ENCODE peak calls at places on chromosomes 12 and 14, in nine cellular contexts. One of them, this sample, is unnamed.

GRCh38 chr12:124408822-124409517 is 114.1 kb downstream of the RFLNA start:
- DNase-seq in DMS153: no peak
- DNase-seq in stimulated activated CD4-positive, alpha-beta T cell treated with anti-CD3 and anti-CD28 coated beads, Interleukin-4, amount 100 ng/mL, for 1 hour: no peak
- DNase-seq in choroid plexus epithelial cell: no peak
- DNase-seq in endothelial cell: no peak
- DNase-seq in DMS53: peak
- DNase-seq in GM13977: no peak
- DNase-seq in ecto neural progenitor cell: no peak
- DNase-seq in left cardiac atrium: no peak
- DNase-seq in this sample: no peak

GRCh38 chr14:74973003-74973614 is 17.7 kb upstream of the PGF start:
- DNase-seq in GM13977: no peak
- DNase-seq in DMS153: peak
- DNase-seq in endothelial cell: peak
- DNase-seq in ecto neural progenitor cell: no peak
- DNase-seq in DMS53: peak
- DNase-seq in left cardiac atrium: peak
- DNase-seq in stimulated activated CD4-positive, alpha-beta T cell treated with anti-CD3 and anti-CD28 coated beads, Interleukin-4, amount 100 ng/mL, for 1 hour: peak
- DNase-seq in choroid plexus epithelial cell: peak
- DNase-seq in this sample: peak

GRCh38 chr14:34981743-34982420 is 910 bp upstream of the SRP54 start:
- DNase-seq in left cardiac atrium: no peak
- DNase-seq in choroid plexus epithelial cell: peak
- DNase-seq in endothelial cell: peak
- DNase-seq in stimulated activated CD4-positive, alpha-beta T cell treated with anti-CD3 and anti-CD28 coated beads, Interleukin-4, amount 100 ng/mL, for 1 hour: peak
- DNase-seq in DMS153: peak
- DNase-seq in GM13977: no peak
- DNase-seq in ecto neural progenitor cell: no peak
- DNase-seq in DMS53: peak
- DNase-seq in this sample: peak

GRCh38 chr12:93375906-93376305 is 1.8 kb upstream of the NUDT4 start:
- DNase-seq in stimulated activated CD4-positive, alpha-beta T cell treated with anti-CD3 and anti-CD28 coated beads, Interleukin-4, amount 100 ng/mL, for 1 hour: no peak
- DNase-seq in ecto neural progenitor cell: no peak
- DNase-seq in DMS53: no peak
- DNase-seq in left cardiac atrium: no peak
- DNase-seq in choroid plexus epithelial cell: no peak
- DNase-seq in DMS153: no peak
- DNase-seq in GM13977: no peak
- DNase-seq in endothelial cell: no peak
- DNase-seq in this sample: no peak

GRCh38 chr12:25328082-25328712 is 77.5 kb upstream of the KRAS start:
- DNase-seq in left cardiac atrium: no peak
- DNase-seq in stimulated activated CD4-positive, alpha-beta T cell treated with anti-CD3 and anti-CD28 coated beads, Interleukin-4, amount 100 ng/mL, for 1 hour: no peak
- DNase-seq in DMS53: peak
- DNase-seq in GM13977: no peak
- DNase-seq in DMS153: peak
- DNase-seq in endothelial cell: no peak
- DNase-seq in ecto neural progenitor cell: no peak
- DNase-seq in choroid plexus epithelial cell: peak
- DNase-seq in this sample: no peak

GRCh38 chr14:25696176-25696575 is 646.2 kb upstream of the STXBP6 start:
- DNase-seq in DMS53: no peak
- DNase-seq in left cardiac atrium: no peak
- DNase-seq in ecto neural progenitor cell: no peak
- DNase-seq in choroid plexus epithelial cell: no peak
- DNase-seq in endothelial cell: no peak
- DNase-seq in stimulated activated CD4-positive, alpha-beta T cell treated with anti-CD3 and anti-CD28 coated beads, Interleukin-4, amount 100 ng/mL, for 1 hour: no peak
- DNase-seq in GM13977: no peak
- DNase-seq in DMS153: no peak
- DNase-seq in this sample: no peak

GRCh38 chr12:120067084-120067869 is 49.3 kb downstream of the RAB35 start:
- DNase-seq in DMS153: peak
- DNase-seq in choroid plexus epithelial cell: no peak
- DNase-seq in stimulated activated CD4-positive, alpha-beta T cell treated with anti-CD3 and anti-CD28 coated beads, Interleukin-4, amount 100 ng/mL, for 1 hour: no peak
- DNase-seq in left cardiac atrium: no peak
- DNase-seq in endothelial cell: no peak
- DNase-seq in DMS53: peak
- DNase-seq in ecto neural progenitor cell: no peak
- DNase-seq in GM13977: no peak
- DNase-seq in this sample: no peak

GRCh38 chr12:32765906-32766305 is 10.2 kb upstream of the YARS2 start:
- DNase-seq in stimulated activated CD4-positive, alpha-beta T cell treated with anti-CD3 and anti-CD28 coated beads, Interleukin-4, amount 100 ng/mL, for 1 hour: no peak
- DNase-seq in choroid plexus epithelial cell: peak
- DNase-seq in ecto neural progenitor cell: no peak
- DNase-seq in DMS153: no peak
- DNase-seq in left cardiac atrium: no peak
- DNase-seq in endothelial cell: no peak
- DNase-seq in GM13977: no peak
- DNase-seq in DMS53: no peak
- DNase-seq in this sample: no peak

GRCh38 chr14:104751539-104752337 is 1.2 kb upstream of the SIVA1 start:
- DNase-seq in left cardiac atrium: no peak
- DNase-seq in stimulated activated CD4-positive, alpha-beta T cell treated with anti-CD3 and anti-CD28 coated beads, Interleukin-4, amount 100 ng/mL, for 1 hour: no peak
- DNase-seq in ecto neural progenitor cell: no peak
- DNase-seq in endothelial cell: no peak
- DNase-seq in DMS53: no peak
- DNase-seq in choroid plexus epithelial cell: no peak
- DNase-seq in GM13977: no peak
- DNase-seq in DMS153: no peak
- DNase-seq in this sample: no peak

GRCh38 chr14:65879218-65880009 is 466.9 kb downstream of the FUT8 start:
- DNase-seq in DMS53: peak
- DNase-seq in endothelial cell: no peak
- DNase-seq in GM13977: no peak
- DNase-seq in choroid plexus epithelial cell: peak
- DNase-seq in stimulated activated CD4-positive, alpha-beta T cell treated with anti-CD3 and anti-CD28 coated beads, Interleukin-4, amount 100 ng/mL, for 1 hour: no peak
- DNase-seq in ecto neural progenitor cell: no peak
- DNase-seq in DMS153: no peak
- DNase-seq in left cardiac atrium: no peak
- DNase-seq in this sample: no peak

GRCh38 chr12:94769040-94769420 is 118.7 kb upstream of the TMCC3 start:
- DNase-seq in choroid plexus epithelial cell: peak
- DNase-seq in left cardiac atrium: no peak
- DNase-seq in endothelial cell: no peak
- DNase-seq in GM13977: peak
- DNase-seq in DMS53: no peak
- DNase-seq in stimulated activated CD4-positive, alpha-beta T cell treated with anti-CD3 and anti-CD28 coated beads, Interleukin-4, amount 100 ng/mL, for 1 hour: no peak
- DNase-seq in DMS153: no peak
- DNase-seq in ecto neural progenitor cell: no peak
- DNase-seq in this sample: no peak

GRCh38 chr12:12582895-12583303 is 20.2 kb upstream of the DUSP16 start:
- DNase-seq in ecto neural progenitor cell: no peak
- DNase-seq in DMS153: no peak
- DNase-seq in choroid plexus epithelial cell: peak
- DNase-seq in left cardiac atrium: no peak
- DNase-seq in DMS53: peak
- DNase-seq in stimulated activated CD4-positive, alpha-beta T cell treated with anti-CD3 and anti-CD28 coated beads, Interleukin-4, amount 100 ng/mL, for 1 hour: peak
- DNase-seq in endothelial cell: no peak
- DNase-seq in GM13977: peak
- DNase-seq in this sample: peak

GRCh38 chr14:99590746-99591555 is 13.1 kb downstream of the CCDC85C start:
- DNase-seq in DMS53: peak
- DNase-seq in stimulated activated CD4-positive, alpha-beta T cell treated with anti-CD3 and anti-CD28 coated beads, Interleukin-4, amount 100 ng/mL, for 1 hour: no peak
- DNase-seq in left cardiac atrium: no peak
- DNase-seq in endothelial cell: no peak
- DNase-seq in ecto neural progenitor cell: no peak
- DNase-seq in GM13977: no peak
- DNase-seq in DMS153: no peak
- DNase-seq in choroid plexus epithelial cell: peak
- DNase-seq in this sample: no peak

GRCh38 chr14:35386673-35387125 is 17.9 kb downstream of the NFKBIA start:
- DNase-seq in GM13977: no peak
- DNase-seq in left cardiac atrium: no peak
- DNase-seq in ecto neural progenitor cell: no peak
- DNase-seq in stimulated activated CD4-positive, alpha-beta T cell treated with anti-CD3 and anti-CD28 coated beads, Interleukin-4, amount 100 ng/mL, for 1 hour: no peak
- DNase-seq in endothelial cell: no peak
- DNase-seq in DMS53: peak
- DNase-seq in choroid plexus epithelial cell: peak
- DNase-seq in DMS153: no peak
- DNase-seq in this sample: no peak

GRCh38 chr12:132490481-132491348 is 764 bp downstream of the FBRSL1 start:
- DNase-seq in GM13977: no peak
- DNase-seq in DMS153: no peak
- DNase-seq in endothelial cell: peak
- DNase-seq in left cardiac atrium: no peak
- DNase-seq in choroid plexus epithelial cell: peak
- DNase-seq in DMS53: peak
- DNase-seq in ecto neural progenitor cell: no peak
- DNase-seq in stimulated activated CD4-positive, alpha-beta T cell treated with anti-CD3 and anti-CD28 coated beads, Interleukin-4, amount 100 ng/mL, for 1 hour: peak
- DNase-seq in this sample: peak

GRCh38 chr14:31945074-31945613 is 132.0 kb upstream of the ARHGAP5 start:
- DNase-seq in stimulated activated CD4-positive, alpha-beta T cell treated with anti-CD3 and anti-CD28 coated beads, Interleukin-4, amount 100 ng/mL, for 1 hour: no peak
- DNase-seq in GM13977: no peak
- DNase-seq in DMS153: peak
- DNase-seq in left cardiac atrium: no peak
- DNase-seq in endothelial cell: no peak
- DNase-seq in choroid plexus epithelial cell: no peak
- DNase-seq in DMS53: peak
- DNase-seq in ecto neural progenitor cell: no peak
- DNase-seq in this sample: no peak

GRCh38 chr14:29222671-29223268 is 456.2 kb downstream of the FOXG1 start:
- DNase-seq in GM13977: no peak
- DNase-seq in choroid plexus epithelial cell: peak
- DNase-seq in left cardiac atrium: no peak
- DNase-seq in ecto neural progenitor cell: no peak
- DNase-seq in endothelial cell: peak
- DNase-seq in DMS53: peak
- DNase-seq in stimulated activated CD4-positive, alpha-beta T cell treated with anti-CD3 and anti-CD28 coated beads, Interleukin-4, amount 100 ng/mL, for 1 hour: no peak
- DNase-seq in DMS153: peak
- DNase-seq in this sample: no peak

GRCh38 chr12:39199371-39199770 is 243.5 kb downstream of the KIF21A start:
- DNase-seq in DMS53: peak
- DNase-seq in left cardiac atrium: no peak
- DNase-seq in choroid plexus epithelial cell: no peak
- DNase-seq in endothelial cell: peak
- DNase-seq in stimulated activated CD4-positive, alpha-beta T cell treated with anti-CD3 and anti-CD28 coated beads, Interleukin-4, amount 100 ng/mL, for 1 hour: no peak
- DNase-seq in GM13977: no peak
- DNase-seq in DMS153: no peak
- DNase-seq in ecto neural progenitor cell: no peak
- DNase-seq in this sample: no peak

GRCh38 chr12:48795550-48796455 is 6.9 kb upstream of the ADCY6 start:
- DNase-seq in endothelial cell: peak
- DNase-seq in stimulated activated CD4-positive, alpha-beta T cell treated with anti-CD3 and anti-CD28 coated beads, Interleukin-4, amount 100 ng/mL, for 1 hour: peak
- DNase-seq in GM13977: peak
- DNase-seq in DMS153: peak
- DNase-seq in choroid plexus epithelial cell: peak
- DNase-seq in DMS53: peak
- DNase-seq in ecto neural progenitor cell: peak
- DNase-seq in left cardiac atrium: peak
- DNase-seq in this sample: peak

GRCh38 chr14:101521306-101521935 is 39.9 kb upstream of the DIO3 start:
- DNase-seq in endothelial cell: no peak
- DNase-seq in DMS53: no peak
- DNase-seq in choroid plexus epithelial cell: no peak
- DNase-seq in ecto neural progenitor cell: no peak
- DNase-seq in GM13977: no peak
- DNase-seq in DMS153: no peak
- DNase-seq in left cardiac atrium: peak
- DNase-seq in stimulated activated CD4-positive, alpha-beta T cell treated with anti-CD3 and anti-CD28 coated beads, Interleukin-4, amount 100 ng/mL, for 1 hour: no peak
- DNase-seq in this sample: no peak

GRCh38 chr12:52041695-52042123 is 9.5 kb upstream of the NR4A1 start:
- DNase-seq in endothelial cell: no peak
- DNase-seq in GM13977: peak
- DNase-seq in ecto neural progenitor cell: no peak
- DNase-seq in stimulated activated CD4-positive, alpha-beta T cell treated with anti-CD3 and anti-CD28 coated beads, Interleukin-4, amount 100 ng/mL, for 1 hour: peak
- DNase-seq in left cardiac atrium: peak
- DNase-seq in DMS53: no peak
- DNase-seq in choroid plexus epithelial cell: peak
- DNase-seq in DMS153: no peak
- DNase-seq in this sample: peak

GRCh38 chr12:131155131-131155530 is 201.4 kb downstream of the ADGRD1 start:
- DNase-seq in stimulated activated CD4-positive, alpha-beta T cell treated with anti-CD3 and anti-CD28 coated beads, Interleukin-4, amount 100 ng/mL, for 1 hour: no peak
- DNase-seq in endothelial cell: no peak
- DNase-seq in ecto neural progenitor cell: no peak
- DNase-seq in DMS153: no peak
- DNase-seq in GM13977: no peak
- DNase-seq in left cardiac atrium: no peak
- DNase-seq in DMS53: no peak
- DNase-seq in choroid plexus epithelial cell: no peak
- DNase-seq in this sample: no peak

GRCh38 chr12:19498099-19498498 is 58.8 kb downstream of the AEBP2 start:
- DNase-seq in choroid plexus epithelial cell: no peak
- DNase-seq in GM13977: no peak
- DNase-seq in stimulated activated CD4-positive, alpha-beta T cell treated with anti-CD3 and anti-CD28 coated beads, Interleukin-4, amount 100 ng/mL, for 1 hour: no peak
- DNase-seq in left cardiac atrium: no peak
- DNase-seq in endothelial cell: no peak
- DNase-seq in DMS53: peak
- DNase-seq in ecto neural progenitor cell: no peak
- DNase-seq in DMS153: no peak
- DNase-seq in this sample: no peak

GRCh38 chr14:99749142-99749541 is 44.1 kb upstream of the EML1 start:
- DNase-seq in endothelial cell: no peak
- DNase-seq in ecto neural progenitor cell: no peak
- DNase-seq in left cardiac atrium: no peak
- DNase-seq in GM13977: no peak
- DNase-seq in stimulated activated CD4-positive, alpha-beta T cell treated with anti-CD3 and anti-CD28 coated beads, Interleukin-4, amount 100 ng/mL, for 1 hour: no peak
- DNase-seq in DMS153: no peak
- DNase-seq in DMS53: peak
- DNase-seq in choroid plexus epithelial cell: no peak
- DNase-seq in this sample: no peak

GRCh38 chr12:78674311-78675085 is 190.1 kb upstream of the SYT1 start:
- DNase-seq in choroid plexus epithelial cell: peak
- DNase-seq in endothelial cell: no peak
- DNase-seq in left cardiac atrium: no peak
- DNase-seq in GM13977: no peak
- DNase-seq in DMS53: no peak
- DNase-seq in DMS153: no peak
- DNase-seq in ecto neural progenitor cell: no peak
- DNase-seq in stimulated activated CD4-positive, alpha-beta T cell treated with anti-CD3 and anti-CD28 coated beads, Interleukin-4, amount 100 ng/mL, for 1 hour: no peak
- DNase-seq in this sample: no peak

GRCh38 chr12:87116778-87117177 is 860.6 kb upstream of the MGAT4C start:
- DNase-seq in ecto neural progenitor cell: no peak
- DNase-seq in choroid plexus epithelial cell: peak
- DNase-seq in left cardiac atrium: no peak
- DNase-seq in DMS153: no peak
- DNase-seq in GM13977: no peak
- DNase-seq in DMS53: no peak
- DNase-seq in stimulated activated CD4-positive, alpha-beta T cell treated with anti-CD3 and anti-CD28 coated beads, Interleukin-4, amount 100 ng/mL, for 1 hour: no peak
- DNase-seq in endothelial cell: no peak
- DNase-seq in this sample: no peak

GRCh38 chr12:28771961-28772360 is 377.1 kb upstream of the FAR2 start:
- DNase-seq in choroid plexus epithelial cell: no peak
- DNase-seq in DMS53: no peak
- DNase-seq in endothelial cell: no peak
- DNase-seq in left cardiac atrium: no peak
- DNase-seq in GM13977: no peak
- DNase-seq in DMS153: no peak
- DNase-seq in stimulated activated CD4-positive, alpha-beta T cell treated with anti-CD3 and anti-CD28 coated beads, Interleukin-4, amount 100 ng/mL, for 1 hour: no peak
- DNase-seq in ecto neural progenitor cell: no peak
- DNase-seq in this sample: no peak

GRCh38 chr12:91551927-91552326 is 369.3 kb upstream of the DCN start:
- DNase-seq in endothelial cell: no peak
- DNase-seq in stimulated activated CD4-positive, alpha-beta T cell treated with anti-CD3 and anti-CD28 coated beads, Interleukin-4, amount 100 ng/mL, for 1 hour: no peak
- DNase-seq in DMS53: no peak
- DNase-seq in ecto neural progenitor cell: no peak
- DNase-seq in choroid plexus epithelial cell: no peak
- DNase-seq in left cardiac atrium: peak
- DNase-seq in DMS153: no peak
- DNase-seq in GM13977: no peak
- DNase-seq in this sample: no peak

GRCh38 chr14:55389330-55389729 is 22.3 kb downstream of the ATG14 start:
- DNase-seq in endothelial cell: no peak
- DNase-seq in stimulated activated CD4-positive, alpha-beta T cell treated with anti-CD3 and anti-CD28 coated beads, Interleukin-4, amount 100 ng/mL, for 1 hour: no peak
- DNase-seq in ecto neural progenitor cell: no peak
- DNase-seq in choroid plexus epithelial cell: peak
- DNase-seq in GM13977: no peak
- DNase-seq in DMS53: no peak
- DNase-seq in left cardiac atrium: no peak
- DNase-seq in DMS153: no peak
- DNase-seq in this sample: no peak

GRCh38 chr14:69796797-69797500 is at the start of gene SLC10A1:
- DNase-seq in ecto neural progenitor cell: no peak
- DNase-seq in stimulated activated CD4-positive, alpha-beta T cell treated with anti-CD3 and anti-CD28 coated beads, Interleukin-4, amount 100 ng/mL, for 1 hour: no peak
- DNase-seq in endothelial cell: no peak
- DNase-seq in DMS153: no peak
- DNase-seq in choroid plexus epithelial cell: no peak
- DNase-seq in left cardiac atrium: no peak
- DNase-seq in GM13977: no peak
- DNase-seq in DMS53: no peak
- DNase-seq in this sample: no peak

GRCh38 chr12:74415633-74416032 is 122.0 kb upstream of the ATXN7L3B start:
- DNase-seq in stimulated activated CD4-positive, alpha-beta T cell treated with anti-CD3 and anti-CD28 coated beads, Interleukin-4, amount 100 ng/mL, for 1 hour: no peak
- DNase-seq in DMS53: peak
- DNase-seq in endothelial cell: peak
- DNase-seq in choroid plexus epithelial cell: peak
- DNase-seq in left cardiac atrium: no peak
- DNase-seq in DMS153: peak
- DNase-seq in GM13977: no peak
- DNase-seq in ecto neural progenitor cell: no peak
- DNase-seq in this sample: no peak

This sample was measured in activated naive CD8-positive, alpha-beta T cell treated with anti-CD3 and anti-CD28 coated beads for 36 hours.